ENCODE peak calls at places on chromosomes 16 and 17, in four cellular contexts. One of them, this sample, is unnamed.

GRCh38 chr16:50354629-50355456 is 13.9 kb downstream of the BRD7 start:
- DNase-seq in K562: peak
- DNase-seq in HepG2: no peak
- DNase-seq in GM12878: no peak
- DNase-seq in this sample: no peak

GRCh38 chr17:64781394-64781793 is 119.3 kb upstream of the SMURF2 start:
- DNase-seq in K562: no peak
- DNase-seq in HepG2: no peak
- DNase-seq in GM12878: no peak
- DNase-seq in this sample: no peak

GRCh38 chr16:23188911-23189310 is 6.4 kb downstream of the SCNN1G start:
- DNase-seq in K562: no peak
- DNase-seq in HepG2: no peak
- DNase-seq in GM12878: no peak
- DNase-seq in this sample: no peak

GRCh38 chr16:84768061-84768797 is 51.6 kb upstream of the CRISPLD2 start:
- DNase-seq in K562: no peak
- DNase-seq in HepG2: no peak
- DNase-seq in GM12878: no peak
- DNase-seq in this sample: no peak

GRCh38 chr16:81767987-81768592 is 11.0 kb upstream of the PLCG2 start:
- DNase-seq in K562: no peak
- DNase-seq in HepG2: peak
- DNase-seq in GM12878: no peak
- DNase-seq in this sample: peak

GRCh38 chr17:34254146-34254545 is 939 bp upstream of the CCL2 start:
- DNase-seq in K562: no peak
- DNase-seq in HepG2: no peak
- DNase-seq in GM12878: no peak
- DNase-seq in this sample: peak

GRCh38 chr16:11536104-11536866 is 50.4 kb downstream of the LITAF start:
- DNase-seq in K562: no peak
- DNase-seq in HepG2: no peak
- DNase-seq in GM12878: no peak
- DNase-seq in this sample: no peak

GRCh38 chr16:11089504-11090124 is 145.2 kb downstream of the CLEC16A start:
- DNase-seq in K562: no peak
- DNase-seq in HepG2: no peak
- DNase-seq in GM12878: no peak
- DNase-seq in this sample: no peak

GRCh38 chr16:82094942-82095540 is 60.0 kb downstream of the HSD17B2 start:
- DNase-seq in K562: no peak
- DNase-seq in HepG2: no peak
- DNase-seq in GM12878: no peak
- DNase-seq in this sample: no peak

GRCh38 chr17:37564252-37564651 is 45.0 kb downstream of the SYNRG start:
- DNase-seq in K562: no peak
- DNase-seq in HepG2: no peak
- DNase-seq in GM12878: no peak
- DNase-seq in this sample: no peak

GRCh38 chr17:28733346-28733745 is 4.8 kb downstream of the NEK8 start:
- DNase-seq in K562: no peak
- DNase-seq in HepG2: no peak
- DNase-seq in GM12878: no peak
- DNase-seq in this sample: no peak

GRCh38 chr16:3183445-3184139 is 4.4 kb upstream of the OR1F1 start:
- DNase-seq in K562: no peak
- DNase-seq in HepG2: no peak
- DNase-seq in GM12878: no peak
- DNase-seq in this sample: no peak

GRCh38 chr17:46878055-46878454 is 26.7 kb downstream of the WNT9B start:
- DNase-seq in K562: no peak
- DNase-seq in HepG2: no peak
- DNase-seq in GM12878: no peak
- DNase-seq in this sample: no peak

GRCh38 chr17:1227365-1227764 is 42.9 kb upstream of the BHLHA9 start:
- DNase-seq in K562: no peak
- DNase-seq in HepG2: no peak
- DNase-seq in GM12878: no peak
- DNase-seq in this sample: no peak

GRCh38 chr17:1228752-1229353 is 41.4 kb upstream of the BHLHA9 start:
- DNase-seq in K562: no peak
- DNase-seq in HepG2: no peak
- DNase-seq in GM12878: no peak
- DNase-seq in this sample: no peak

GRCh38 chr17:1227917-1228751 is 42.1 kb upstream of the BHLHA9 start:
- DNase-seq in K562: no peak
- DNase-seq in HepG2: no peak
- DNase-seq in GM12878: peak
- DNase-seq in this sample: no peak

GRCh38 chr17:1224330-1224729 is 44.5 kb upstream of the ABR start:
- DNase-seq in K562: no peak
- DNase-seq in HepG2: no peak
- DNase-seq in GM12878: no peak
- DNase-seq in this sample: no peak

DNA sequence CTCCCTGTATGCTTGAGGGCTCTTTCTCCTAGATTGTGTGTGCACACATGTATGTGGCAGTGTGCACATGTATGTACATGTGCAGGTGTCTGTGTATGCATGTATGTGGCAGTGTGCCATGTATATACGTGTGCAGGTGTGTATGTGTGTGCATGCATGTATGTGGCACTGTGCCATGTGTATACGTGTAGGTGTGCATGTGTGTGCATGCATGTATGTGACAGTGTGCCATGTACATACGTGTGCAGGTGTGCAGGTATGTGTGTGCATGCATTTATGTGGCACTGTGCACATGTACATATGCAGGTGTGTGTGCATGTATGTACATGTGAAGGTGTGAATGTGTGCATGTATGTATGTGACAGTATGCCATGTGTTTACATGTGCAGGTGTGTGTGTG is 43.9 kb upstream of the BHLHA9 start:
- DNase-seq in K562: no peak
- DNase-seq in HepG2: no peak
- DNase-seq in GM12878: no peak
- DNase-seq in this sample: no peak
- TF ChIP-seq CHD4 in K562: no peak
- TF ChIP-seq CHD4 in HepG2: no peak
- TF ChIP-seq CHD4 in GM12878: no peak
- TF ChIP-seq CHD4 in this sample: no peak

GRCh38 chr16:8903004-8903403 is 20.9 kb downstream of the LITAFD start:
- DNase-seq in K562: no peak
- DNase-seq in HepG2: no peak
- DNase-seq in GM12878: no peak
- DNase-seq in this sample: no peak

GRCh38 chr16:8905168-8905762 is 23.1 kb downstream of the LITAFD start:
- DNase-seq in K562: no peak
- DNase-seq in HepG2: peak
- DNase-seq in GM12878: no peak
- DNase-seq in this sample: peak

GRCh38 chr16:8905795-8906591 is 23.8 kb downstream of the LITAFD start:
- DNase-seq in K562: peak
- DNase-seq in HepG2: peak
- DNase-seq in GM12878: no peak
- DNase-seq in this sample: no peak

GRCh38 chr16:8901318-8901861 is 19.2 kb downstream of the LITAFD start:
- DNase-seq in K562: no peak
- DNase-seq in HepG2: no peak
- DNase-seq in GM12878: no peak
- DNase-seq in this sample: no peak

GRCh38 chr16:8904018-8904430 is 21.9 kb downstream of the LITAFD start:
- DNase-seq in K562: no peak
- DNase-seq in HepG2: no peak
- DNase-seq in GM12878: no peak
- DNase-seq in this sample: no peak
- TF ChIP-seq KDM1A in K562: no peak
- TF ChIP-seq KDM1A in HepG2: no peak
- TF ChIP-seq KDM1A in GM12878: no peak
- TF ChIP-seq KDM1A in this sample: no peak

DNA sequence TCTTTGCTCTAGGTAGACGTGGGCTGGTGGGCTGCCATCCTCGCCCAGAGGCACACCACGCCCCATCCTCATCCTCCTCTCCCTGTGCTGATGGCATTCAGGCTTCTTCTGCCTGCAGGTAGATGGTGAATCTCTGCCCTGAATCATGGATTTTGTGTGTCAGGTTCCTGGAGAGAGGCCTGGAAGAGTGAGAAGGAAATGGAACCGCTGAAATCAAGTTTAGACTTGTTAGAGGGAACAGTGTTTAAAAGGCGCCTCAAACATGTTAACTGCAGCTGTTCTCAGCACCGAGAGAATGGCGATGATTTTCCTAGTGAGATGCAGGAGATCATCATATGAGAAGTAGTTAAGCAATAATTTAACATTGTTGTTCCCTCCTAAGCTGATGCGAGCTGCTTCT is 744.3 kb upstream of the EEF2KMT start:
- DNase-seq in K562: no peak
- DNase-seq in HepG2: no peak
- DNase-seq in GM12878: no peak
- DNase-seq in this sample: no peak
- TF ChIP-seq CHD4 in K562: no peak
- TF ChIP-seq CHD4 in HepG2: no peak
- TF ChIP-seq CHD4 in GM12878: no peak
- TF ChIP-seq CHD4 in this sample: no peak

GRCh38 chr17:70366421-70366820 is 197.1 kb downstream of the KCNJ2 start:
- DNase-seq in K562: no peak
- DNase-seq in HepG2: no peak
- DNase-seq in GM12878: no peak
- DNase-seq in this sample: no peak
- TF ChIP-seq KDM1A in K562: no peak
- TF ChIP-seq KDM1A in HepG2: no peak
- TF ChIP-seq KDM1A in GM12878: no peak
- TF ChIP-seq KDM1A in this sample: no peak

DNA sequence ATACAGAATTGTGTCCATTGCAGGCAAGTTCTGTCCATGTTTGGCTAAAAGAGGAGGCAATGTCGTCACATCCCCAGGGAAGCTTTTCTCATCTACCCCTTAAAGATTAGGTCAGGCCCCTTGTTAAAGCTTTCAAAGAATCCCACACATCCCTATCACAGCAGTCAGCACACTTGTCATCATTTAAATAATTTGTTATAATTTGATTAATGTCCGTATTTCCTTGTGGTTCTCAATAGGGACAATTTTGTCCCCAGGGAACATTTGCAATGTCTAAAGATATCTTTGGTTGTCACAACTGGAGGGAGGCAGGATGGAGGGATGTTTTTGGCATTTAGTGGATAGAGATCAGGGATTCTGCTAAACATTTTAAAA is 28.1 kb upstream of the NFAT5 start:
- DNase-seq in K562: no peak
- DNase-seq in HepG2: no peak
- DNase-seq in GM12878: no peak
- DNase-seq in this sample: no peak
- TF ChIP-seq CHD4 in K562: no peak
- TF ChIP-seq CHD4 in HepG2: no peak
- TF ChIP-seq CHD4 in GM12878: no peak
- TF ChIP-seq CHD4 in this sample: no peak

DNA sequence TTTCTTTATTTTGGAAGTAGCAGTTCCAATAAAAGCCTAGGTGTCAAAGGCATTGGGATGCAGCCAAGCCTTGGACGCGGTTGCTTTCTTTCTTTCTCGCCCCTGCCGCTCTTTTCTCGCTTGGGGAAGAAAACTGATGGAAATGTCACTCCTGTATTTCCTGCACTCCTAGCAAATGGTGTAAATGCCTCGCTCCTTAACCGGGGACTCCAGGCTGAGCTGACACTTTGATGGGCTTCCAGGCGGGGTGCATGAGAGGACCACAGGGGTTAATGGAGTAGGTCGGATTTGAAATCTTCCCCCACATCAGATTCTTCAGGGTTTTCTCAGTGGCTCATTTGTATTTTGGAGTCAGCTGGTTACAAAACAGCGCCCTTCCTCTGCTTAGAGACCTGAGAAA is 114.1 kb downstream of the FOXL1 start:
- DNase-seq in K562: no peak
- DNase-seq in HepG2: no peak
- DNase-seq in GM12878: no peak
- DNase-seq in this sample: no peak
- TF ChIP-seq KDM1A in K562: no peak
- TF ChIP-seq KDM1A in HepG2: no peak
- TF ChIP-seq KDM1A in GM12878: no peak
- TF ChIP-seq KDM1A in this sample: no peak

DNA sequence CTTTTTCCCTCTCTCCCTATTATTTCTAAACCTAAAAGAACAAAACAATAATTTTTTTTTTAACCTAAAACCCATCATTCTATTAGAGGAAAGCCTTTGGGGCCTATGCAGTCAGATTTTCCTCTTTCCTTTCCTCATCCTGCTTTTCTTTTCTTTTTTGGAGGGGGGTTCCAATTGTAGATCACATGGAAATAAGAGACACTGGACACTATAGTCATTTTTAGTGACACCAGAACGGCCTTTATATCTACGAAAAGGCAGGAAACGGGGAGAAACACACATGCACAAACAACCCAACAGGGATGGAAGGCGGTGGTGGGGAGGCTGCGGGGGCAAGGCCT is 5.1 kb upstream of the ZFHX3 start:
- DNase-seq in K562: no peak
- DNase-seq in HepG2: no peak
- DNase-seq in GM12878: no peak
- DNase-seq in this sample: no peak
- TF ChIP-seq CHD4 in K562: no peak
- TF ChIP-seq CHD4 in HepG2: no peak
- TF ChIP-seq CHD4 in GM12878: no peak
- TF ChIP-seq CHD4 in this sample: no peak

GRCh38 chr17:59296190-59296589 is 35.3 kb upstream of the YPEL2 start:
- DNase-seq in K562: no peak
- DNase-seq in HepG2: no peak
- DNase-seq in GM12878: no peak
- DNase-seq in this sample: no peak
- TF ChIP-seq KDM1A in K562: no peak
- TF ChIP-seq KDM1A in HepG2: no peak
- TF ChIP-seq KDM1A in GM12878: no peak
- TF ChIP-seq KDM1A in this sample: no peak

GRCh38 chr16:1184980-1185379 is 32.1 kb downstream of the CACNA1H start:
- DNase-seq in K562: no peak
- DNase-seq in HepG2: no peak
- DNase-seq in GM12878: no peak
- DNase-seq in this sample: no peak

GRCh38 chr16:1189455-1189854 is 35.6 kb downstream of the TPSG1 start:
- DNase-seq in K562: no peak
- DNase-seq in HepG2: no peak
- DNase-seq in GM12878: no peak
- DNase-seq in this sample: no peak

GRCh38 chr16:1192384-1193073 is 32.5 kb downstream of the TPSG1 start:
- DNase-seq in K562: no peak
- DNase-seq in HepG2: peak
- DNase-seq in GM12878: no peak
- DNase-seq in this sample: no peak

GRCh38 chr16:1184156-1184868 is 31.4 kb downstream of the CACNA1H start:
- DNase-seq in K562: no peak
- DNase-seq in HepG2: peak
- DNase-seq in GM12878: no peak
- DNase-seq in this sample: no peak

DNA sequence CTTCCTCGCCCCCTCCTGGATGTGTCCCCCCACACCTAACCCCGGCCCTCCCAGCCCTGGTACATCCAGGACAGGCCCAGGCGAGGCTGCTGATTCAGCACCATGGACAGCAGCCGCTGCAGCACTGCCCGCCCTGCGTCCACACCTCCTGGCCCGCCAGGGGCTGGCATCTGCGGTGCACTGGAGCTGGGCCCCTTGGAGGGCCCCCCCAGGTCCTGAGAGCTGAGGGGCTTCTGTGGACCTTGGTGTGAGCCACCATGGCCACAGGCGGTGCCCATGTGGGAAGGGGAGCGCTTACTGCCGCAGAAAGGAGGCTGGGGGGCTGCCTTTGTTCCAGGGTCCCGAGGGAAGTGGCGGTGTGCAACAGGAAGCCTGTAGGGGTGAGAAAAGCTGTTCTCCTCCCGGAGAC is 35.9 kb downstream of the CACNA1H start:
- DNase-seq in K562: peak
- DNase-seq in HepG2: no peak
- DNase-seq in GM12878: no peak
- DNase-seq in this sample: no peak
- TF ChIP-seq CHD4 in K562: no peak
- TF ChIP-seq CHD4 in HepG2: no peak
- TF ChIP-seq CHD4 in GM12878: no peak
- TF ChIP-seq CHD4 in this sample: no peak